ENCODE peak calls at places on chromosomes 3 and 15, in five cellular contexts. K is A549, J is HCT116, C is H1, I is endothelial cell of umbilical vein. S is an unnamed sample.

GRCh38 chr3:154852515-154852914 is 227.6 kb upstream of the MME start:
- DNase-seq in K (no peak), J (no peak), C (no peak), I (no peak), S (no peak)

GRCh38 chr15:59688383-59688887 is 685 bp downstream of the BNIP2 start:
- DNase-seq in K (peak), J (peak), C (no peak), I (peak), S (peak)

GRCh38 chr3:118818386-118818785 is 216.3 kb downstream of the IGSF11 start:
- DNase-seq in K (no peak), J (no peak), C (no peak), I (no peak), S (no peak)

GRCh38 chr15:85889956-85890619 is 95.4 kb upstream of the KLHL25 start:
- DNase-seq in K (no peak), J (no peak), C (no peak), I (no peak), S (no peak)

GRCh38 chr3:36944641-36945270 is at the start of gene TRANK1:
- DNase-seq in K (peak), J (no peak), C (no peak), I (peak), S (peak)

GRCh38 chr3:188664795-188665194 is 507.0 kb upstream of the TPRG1 start:
- DNase-seq in K (no peak), J (peak), C (no peak), I (peak), S (peak)

GRCh38 chr3:107757140-107757539 is 234.4 kb downstream of the BBX start:
- DNase-seq in K (no peak), J (no peak), C (no peak), I (no peak), S (no peak)

GRCh38 chr3:129581623-129582022 is 24.9 kb downstream of the PLXND1 start:
- DNase-seq in K (no peak), J (no peak), C (no peak), I (no peak), S (no peak)

GRCh38 chr15:34709866-34710265 is 44.9 kb downstream of the GJD2 start:
- DNase-seq in K (peak), J (no peak), C (no peak), I (no peak), S (no peak)

GRCh38 chr3:134028486-134029255 is 1.1 kb downstream of the SLCO2A1 start:
- DNase-seq in K (no peak), J (no peak), C (no peak), I (peak), S (no peak)

GRCh38 chr3:120554727-120555660 is 41.1 kb upstream of the NDUFB4 start:
- DNase-seq in K (no peak), J (no peak), C (no peak), I (no peak), S (no peak)

GRCh38 chr3:152309535-152310317 is 41.0 kb downstream of the MBNL1 start:
- DNase-seq in K (no peak), J (no peak), C (no peak), I (no peak), S (peak)

GRCh38 chr3:107662586-107662985 is 139.8 kb downstream of the BBX start:
- DNase-seq in K (no peak), J (no peak), C (no peak), I (no peak), S (no peak)

GRCh38 chr15:60408438-60409105 is 10.8 kb upstream of the ANXA2 start:
- DNase-seq in K (peak), J (no peak), C (no peak), I (peak), S (peak)

GRCh38 chr3:8778475-8778874 is 9.1 kb upstream of the OXTR start:
- DNase-seq in K (no peak), J (no peak), C (no peak), I (no peak), S (no peak)

GRCh38 chr15:77784361-77785292 is 151.9 kb upstream of the LINGO1 start:
- DNase-seq in K (peak), J (peak), C (no peak), I (peak), S (peak)

GRCh38 chr3:80997622-80998021 is 763.8 kb downstream of the GBE1 start:
- DNase-seq in K (no peak), J (no peak), C (no peak), I (no peak), S (no peak)

GRCh38 chr3:163632677-163633076 is 1445.6 kb downstream of the SI start:
- DNase-seq in K (no peak), J (no peak), C (no peak), I (no peak), S (no peak)

GRCh38 chr3:43288850-43289249 is 2.5 kb downstream of the SNRK start:
- DNase-seq in K (no peak), J (no peak), C (no peak), I (no peak), S (no peak)

GRCh38 chr3:12870942-12871341 is 29.6 kb upstream of the RPL32 start:
- DNase-seq in K (no peak), J (no peak), C (no peak), I (no peak), S (peak)

GRCh38 chr3:50675179-50676030 is 678 bp downstream of the DOCK3 start:
- DNase-seq in K (no peak), J (no peak), C (no peak), I (no peak), S (peak)

GRCh38 chr3:136931587-136931986 is 26.2 kb upstream of the IL20RB start:
- DNase-seq in K (no peak), J (no peak), C (no peak), I (no peak), S (no peak)

GRCh38 chr3:71581451-71581980 is 2.0 kb downstream of the FOXP1 start:
- DNase-seq in K (no peak), J (no peak), C (no peak), I (peak), S (peak)

GRCh38 chr3:119571688-119572087 is 7.6 kb upstream of the ADPRH start:
- DNase-seq in K (no peak), J (no peak), C (no peak), I (peak), S (no peak)

GRCh38 chr3:168544097-168544957 is 448.6 kb upstream of the GOLIM4 start:
- DNase-seq in K (no peak), J (peak), C (no peak), I (no peak), S (no peak)

GRCh38 chr15:60614862-60615771 is 136.2 kb upstream of the ICE2 start:
- DNase-seq in K (no peak), J (no peak), C (no peak), I (no peak), S (no peak)

GRCh38 chr3:14391033-14391432 is 11.4 kb upstream of the SLC6A6 start:
- DNase-seq in K (no peak), J (no peak), C (no peak), I (no peak), S (peak)

GRCh38 chr3:108546692-108547091 is 36.3 kb upstream of the MYH15 start:
- DNase-seq in K (no peak), J (no peak), C (no peak), I (no peak), S (no peak)

GRCh38 chr3:2547049-2547448 is 448.4 kb downstream of the CNTN4 start:
- DNase-seq in K (no peak), J (no peak), C (no peak), I (no peak), S (no peak)

GRCh38 chr3:2544212-2544611 is 445.5 kb downstream of the CNTN4 start:
- DNase-seq in K (no peak), J (no peak), C (no peak), I (no peak), S (no peak)

GRCh38 chr3:2540115-2540514 is 441.4 kb downstream of the CNTN4 start:
- DNase-seq in K (no peak), J (no peak), C (no peak), I (no peak), S (no peak)

GRCh38 chr3:2544718-2545117 is 446.1 kb downstream of the CNTN4 start:
- DNase-seq in K (no peak), J (no peak), C (no peak), I (no peak), S (no peak)

GRCh38 chr3:2543247-2543646 is 444.6 kb downstream of the CNTN4 start:
- DNase-seq in K (no peak), J (no peak), C (no peak), I (no peak), S (no peak)
- TF ChIP-seq CTCF in K (no peak), J (no peak), C (no peak), I (no peak), S (no peak)

GRCh38 chr15:100256096-100256984 is 85.4 kb downstream of the ADAMTS17 start:
- DNase-seq in K (no peak), J (no peak), C (no peak), I (no peak), S (no peak)
- TF ChIP-seq MAX in K (no peak), J (no peak), C (no peak), I (no peak), S (no peak)

DNA sequence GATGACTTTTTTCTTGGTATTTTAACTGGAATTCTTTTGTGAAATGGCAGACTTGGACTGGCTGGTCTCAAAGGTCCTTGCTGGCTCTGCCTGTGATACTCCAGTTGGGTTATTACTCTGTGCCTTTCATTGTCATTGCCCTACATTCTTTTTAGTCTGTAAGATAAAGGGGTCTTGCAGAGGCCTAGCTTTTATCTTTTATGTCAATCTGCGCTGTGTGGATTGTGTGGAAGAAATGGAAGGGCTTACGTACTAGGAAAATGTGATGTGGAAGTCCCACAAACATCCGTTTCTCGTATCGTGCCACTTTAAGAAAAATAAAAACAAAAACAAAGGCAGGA is 8.7 kb upstream of the TMEM212 start:
- DNase-seq in K (no peak), J (no peak), C (no peak), I (no peak), S (no peak)
- TF ChIP-seq CTCF in K (no peak), J (no peak), C (no peak), I (no peak), S (no peak)

DNA sequence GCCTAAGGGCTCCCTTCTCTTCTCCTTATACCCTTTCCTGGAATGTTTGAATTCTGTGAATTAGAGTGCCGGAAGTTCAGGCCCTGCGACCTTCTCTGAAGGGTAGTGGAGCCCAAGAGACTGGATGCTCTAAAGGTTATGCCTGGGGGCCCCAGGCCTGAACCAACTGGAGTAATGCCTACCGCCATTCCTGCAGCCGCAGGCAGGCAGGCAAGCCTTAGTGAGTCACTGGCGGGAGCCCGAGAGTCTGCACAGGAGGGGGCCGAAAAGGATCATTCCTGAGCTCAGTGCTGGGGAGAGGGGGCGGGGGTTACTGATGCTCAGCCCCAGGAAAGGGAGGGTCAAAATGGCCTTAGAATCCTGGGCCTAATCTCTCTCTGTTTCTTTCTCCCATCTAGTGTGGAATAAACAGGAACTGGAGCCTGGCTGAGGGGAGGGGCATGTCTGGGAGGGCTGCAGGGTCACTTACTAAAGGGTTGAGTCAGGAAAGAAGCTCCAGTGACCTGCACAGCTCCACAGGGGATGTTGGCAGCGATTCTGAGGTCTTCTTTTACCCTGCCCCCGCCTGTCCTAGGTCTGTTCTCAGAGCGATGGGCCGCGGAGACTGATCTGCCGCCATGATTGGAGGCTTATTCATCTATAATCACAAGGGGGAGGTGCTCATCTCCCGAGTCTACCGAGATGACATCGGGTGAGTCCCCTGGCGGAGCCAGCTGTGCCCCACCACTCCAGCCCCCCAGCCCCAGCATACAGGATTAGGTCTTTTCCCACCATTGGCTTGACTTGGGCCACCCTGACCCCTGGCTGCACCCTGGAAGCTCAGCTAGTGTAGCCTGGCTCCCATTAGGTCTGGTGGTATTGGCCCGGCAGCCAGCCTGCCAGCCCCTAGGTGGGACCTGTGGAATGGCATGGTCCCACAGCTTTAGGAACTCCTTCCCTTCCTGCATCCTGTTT is 2.0 kb downstream of the AP2M1 start:
- DNase-seq in K (peak), J (peak), C (peak), I (peak), S (peak)
- TF ChIP-seq MAX in K (peak), J (no peak), C (no peak), I (no peak), S (no peak)

GRCh38 chr15:100661161-100661560 is 58.8 kb downstream of the ASB7 start:
- DNase-seq in K (no peak), J (no peak), C (no peak), I (no peak), S (no peak)

GRCh38 chr15:100663550-100664335 is 61.4 kb downstream of the ASB7 start:
- DNase-seq in K (no peak), J (no peak), C (no peak), I (peak), S (no peak)

GRCh38 chr15:100665570-100665969 is 63.2 kb downstream of the ASB7 start:
- DNase-seq in K (no peak), J (no peak), C (no peak), I (no peak), S (no peak)

GRCh38 chr15:100658895-100659294 is 56.5 kb downstream of the ASB7 start:
- DNase-seq in K (no peak), J (no peak), C (no peak), I (no peak), S (peak)

DNA sequence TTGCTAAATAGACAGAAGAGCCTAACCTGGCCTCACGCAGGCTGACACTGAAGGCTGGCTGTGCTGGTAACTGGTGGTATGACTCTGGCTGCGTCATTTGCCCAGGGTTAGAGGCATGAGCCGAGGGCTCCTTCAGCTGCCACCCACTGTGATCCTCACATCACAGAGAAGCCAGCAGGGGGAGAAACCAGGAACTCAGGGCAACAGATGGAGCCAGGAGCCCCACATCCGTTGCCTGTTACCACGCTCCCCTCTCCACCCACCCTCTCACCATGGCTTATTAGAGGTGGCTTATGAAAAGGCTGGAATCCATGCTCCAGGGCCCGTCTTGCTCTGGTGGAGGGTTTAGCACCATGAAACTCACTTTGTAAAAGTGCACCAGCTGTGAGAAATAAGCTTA is 60.7 kb downstream of the ASB7 start:
- DNase-seq in K (peak), J (peak), C (peak), I (no peak), S (peak)
- TF ChIP-seq CTCF in K (peak), J (peak), C (peak), I (peak), S (peak)

DNA sequence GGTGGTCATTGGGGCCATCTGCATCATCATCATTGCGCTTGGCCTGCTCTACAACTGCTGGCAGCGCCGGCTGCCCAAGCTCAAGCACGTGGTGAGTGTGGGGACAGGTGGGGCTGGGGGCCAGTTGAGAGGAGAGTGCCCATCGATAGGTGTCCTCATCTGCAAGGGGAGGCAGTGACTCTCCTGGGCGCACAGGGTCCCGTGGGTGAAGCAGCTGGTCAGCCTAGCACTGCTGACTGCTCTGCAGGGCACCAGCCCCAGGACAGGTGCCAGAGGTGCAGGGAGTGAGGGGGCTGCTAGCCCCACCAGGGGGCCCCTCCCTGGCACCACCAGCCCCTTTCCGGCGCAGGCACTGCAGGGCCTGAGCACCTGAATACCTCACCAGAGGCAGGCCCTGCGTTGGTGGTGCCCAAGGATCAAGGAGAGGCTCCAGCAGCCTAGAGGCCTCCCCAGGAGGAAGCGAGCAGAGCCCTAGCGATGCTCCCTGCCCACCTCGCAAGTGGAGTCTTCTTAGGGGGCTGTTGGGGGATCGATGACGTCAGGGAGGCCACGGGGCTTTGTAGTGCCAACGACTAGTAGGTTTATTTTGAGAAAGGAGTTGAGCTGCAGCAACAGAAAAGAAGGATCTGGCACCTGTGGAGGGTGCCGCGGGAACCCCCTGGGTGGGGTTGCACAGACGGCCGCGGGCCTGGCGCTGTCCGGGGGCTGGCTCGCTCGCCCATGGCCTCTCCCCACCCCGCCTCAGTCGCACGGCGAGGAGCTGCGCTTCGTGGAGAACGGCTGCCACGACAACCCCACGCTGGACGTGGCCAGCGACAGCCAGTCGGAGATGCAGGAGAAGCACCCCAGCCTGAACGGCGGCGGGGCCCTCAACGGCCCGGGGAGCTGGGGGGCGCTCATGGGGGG is 976 bp upstream of the ABTB1 start:
- DNase-seq in K (no peak), J (no peak), C (no peak), I (peak), S (peak)
- TF ChIP-seq MAX in K (peak), J (no peak), C (no peak), I (no peak), S (no peak)

GRCh38 chr3:156463123-156463522 is 91.8 kb downstream of the SSR3 start:
- DNase-seq in K (no peak), J (no peak), C (no peak), I (no peak), S (no peak)
- TF ChIP-seq CTCF in K (no peak), J (no peak), C (no peak), I (no peak), S (no peak)

GRCh38 chr3:67318162-67318561 is 320.1 kb downstream of the KBTBD8 start:
- DNase-seq in K (no peak), J (no peak), C (no peak), I (no peak), S (no peak)
- TF ChIP-seq MAX in K (no peak), J (no peak), C (no peak), I (no peak), S (no peak)

GRCh38 chr3:158213461-158213860 is 103.6 kb downstream of the RSRC1 start:
- DNase-seq in K (no peak), J (no peak), C (no peak), I (no peak), S (no peak)
- TF ChIP-seq CTCF in K (no peak), J (no peak), C (no peak), I (no peak), S (no peak)

S was measured in NB4.